ENCODE peak calls at places on chromosomes 2 and 18, in four cellular contexts. One of them, this sample, is unnamed.

GRCh38 chr2:202178342-202178958 is 59.9 kb downstream of the SUMO1 start:
- DNase-seq in fibroblast of mammary gland: peak; percentile 75
- DNase-seq in lower lobe of right lung: no peak
- DNase-seq in GM20000: peak; percentile 54
- DNase-seq in this sample: peak; percentile 66

GRCh38 chr2:147204102-147204501 is 640.7 kb upstream of the ACVR2A start:
- DNase-seq in fibroblast of mammary gland: peak; percentile 75
- DNase-seq in lower lobe of right lung: no peak
- DNase-seq in GM20000: no peak
- DNase-seq in this sample: no peak

GRCh38 chr2:68387408-68388350 is 22.6 kb downstream of the PLEK start:
- DNase-seq in fibroblast of mammary gland: no peak
- DNase-seq in lower lobe of right lung: no peak
- DNase-seq in GM20000: peak; percentile 61
- DNase-seq in this sample: no peak

GRCh38 chr2:200652158-200652557 is 66.3 kb downstream of the AOX1 start:
- DNase-seq in fibroblast of mammary gland: no peak
- DNase-seq in lower lobe of right lung: no peak
- DNase-seq in GM20000: no peak
- DNase-seq in this sample: no peak

GRCh38 chr2:69122271-69122670 is 109.3 kb downstream of the ANTXR1 start:
- DNase-seq in fibroblast of mammary gland: peak; percentile 75
- DNase-seq in lower lobe of right lung: no peak
- DNase-seq in GM20000: no peak
- DNase-seq in this sample: peak; percentile 91

GRCh38 chr2:173496746-173497145 is 142.1 kb downstream of the CDCA7 start:
- DNase-seq in fibroblast of mammary gland: peak; percentile 64
- DNase-seq in lower lobe of right lung: no peak
- DNase-seq in GM20000: no peak
- DNase-seq in this sample: no peak

GRCh38 chr2:166334800-166335199 is 40.9 kb downstream of the SCN9A start:
- DNase-seq in fibroblast of mammary gland: no peak
- DNase-seq in lower lobe of right lung: no peak
- DNase-seq in GM20000: no peak
- DNase-seq in this sample: peak; percentile 2

GRCh38 chr18:44093253-44093652 is 587.4 kb upstream of the SETBP1 start:
- DNase-seq in fibroblast of mammary gland: peak; percentile 8
- DNase-seq in lower lobe of right lung: no peak
- DNase-seq in GM20000: no peak
- DNase-seq in this sample: no peak

GRCh38 chr2:199339826-199340605 is 117.7 kb downstream of the SATB2 start:
- DNase-seq in fibroblast of mammary gland: peak; percentile 25
- DNase-seq in lower lobe of right lung: no peak
- DNase-seq in GM20000: no peak
- DNase-seq in this sample: peak; percentile 20

GRCh38 chr2:230708204-230708603 is 4.4 kb upstream of the CAB39 start:
- DNase-seq in fibroblast of mammary gland: no peak
- DNase-seq in lower lobe of right lung: no peak
- DNase-seq in GM20000: no peak
- DNase-seq in this sample: no peak

GRCh38 chr2:240519396-240520142 is 38.2 kb downstream of the ANKMY1 start:
- DNase-seq in fibroblast of mammary gland: peak; percentile 53
- DNase-seq in lower lobe of right lung: no peak
- DNase-seq in GM20000: no peak
- DNase-seq in this sample: peak; percentile 26

GRCh38 chr2:43104763-43105162 is 121.6 kb downstream of the ZFP36L2 start:
- DNase-seq in fibroblast of mammary gland: no peak
- DNase-seq in lower lobe of right lung: no peak
- DNase-seq in GM20000: no peak
- DNase-seq in this sample: no peak

GRCh38 chr2:229417906-229418305 is 146.8 kb upstream of the PID1 start:
- DNase-seq in fibroblast of mammary gland: no peak
- DNase-seq in lower lobe of right lung: no peak
- DNase-seq in GM20000: no peak
- DNase-seq in this sample: no peak

GRCh38 chr2:167177196-167177595 is 288.9 kb downstream of the XIRP2 start:
- DNase-seq in fibroblast of mammary gland: peak; percentile 31
- DNase-seq in lower lobe of right lung: no peak
- DNase-seq in GM20000: no peak
- DNase-seq in this sample: no peak

GRCh38 chr2:85308951-85309555 is 18.7 kb downstream of the TGOLN2 start:
- DNase-seq in fibroblast of mammary gland: peak; percentile 63
- DNase-seq in lower lobe of right lung: peak; percentile 63
- DNase-seq in GM20000: no peak
- DNase-seq in this sample: peak; percentile 26

This sample was measured in lung microvascular endothelial cell.